ENCODE peak calls at places on chromosomes 1 and 21, in eight cellular contexts. One of them, this sample, is unnamed.
A peak's percentile ranks its signal among the peaks of the same experiment; 100 is the strongest.

GRCh38 chr1:171715813-171716251 is 26.0 kb downstream of the VAMP4 start:
- DNase-seq in NCI-H460: peak; percentile 25
- DNase-seq in foreskin melanocyte: peak; percentile 12
- DNase-seq in stimulated activated CD4-positive, alpha-beta T cell treated with anti-CD3 and anti-CD28 coated beads, Interleukin-12 subunit alpha, Interleukin-12 subunit beta, amount 100 ng/mL, for 4 hours: no peak
- DNase-seq in AML-193: peak; percentile 28
- DNase-seq in head of caudate nucleus: no peak
- DNase-seq in SIG-M5: no peak
- DNase-seq in neuronal stem cell: no peak
- DNase-seq in this sample: no peak

GRCh38 chr1:68808351-68808750 is 311.5 kb upstream of the DEPDC1 start:
- DNase-seq in neuronal stem cell: no peak
- DNase-seq in foreskin melanocyte: no peak
- DNase-seq in head of caudate nucleus: no peak
- DNase-seq in SIG-M5: no peak
- DNase-seq in stimulated activated CD4-positive, alpha-beta T cell treated with anti-CD3 and anti-CD28 coated beads, Interleukin-12 subunit alpha, Interleukin-12 subunit beta, amount 100 ng/mL, for 4 hours: no peak
- DNase-seq in NCI-H460: no peak
- DNase-seq in AML-193: no peak
- DNase-seq in this sample: no peak

GRCh38 chr1:171834831-171835230 is 6.5 kb upstream of the DNM3 start:
- DNase-seq in head of caudate nucleus: no peak
- DNase-seq in neuronal stem cell: no peak
- DNase-seq in stimulated activated CD4-positive, alpha-beta T cell treated with anti-CD3 and anti-CD28 coated beads, Interleukin-12 subunit alpha, Interleukin-12 subunit beta, amount 100 ng/mL, for 4 hours: no peak
- DNase-seq in AML-193: no peak
- DNase-seq in foreskin melanocyte: no peak
- DNase-seq in SIG-M5: no peak
- DNase-seq in NCI-H460: no peak
- DNase-seq in this sample: no peak

GRCh38 chr1:240999826-241000225 is 357.2 kb downstream of the RGS7 start:
- DNase-seq in NCI-H460: no peak
- DNase-seq in AML-193: no peak
- DNase-seq in head of caudate nucleus: no peak
- DNase-seq in stimulated activated CD4-positive, alpha-beta T cell treated with anti-CD3 and anti-CD28 coated beads, Interleukin-12 subunit alpha, Interleukin-12 subunit beta, amount 100 ng/mL, for 4 hours: no peak
- DNase-seq in foreskin melanocyte: no peak
- DNase-seq in neuronal stem cell: no peak
- DNase-seq in SIG-M5: no peak
- DNase-seq in this sample: no peak

GRCh38 chr1:42646056-42646455 is 12.2 kb upstream of the PPIH start:
- DNase-seq in stimulated activated CD4-positive, alpha-beta T cell treated with anti-CD3 and anti-CD28 coated beads, Interleukin-12 subunit alpha, Interleukin-12 subunit beta, amount 100 ng/mL, for 4 hours: no peak
- DNase-seq in SIG-M5: no peak
- DNase-seq in AML-193: no peak
- DNase-seq in NCI-H460: no peak
- DNase-seq in head of caudate nucleus: no peak
- DNase-seq in foreskin melanocyte: peak; percentile 11
- DNase-seq in neuronal stem cell: no peak
- DNase-seq in this sample: no peak

GRCh38 chr1:26066857-26067256 is 573 bp downstream of the TRIM63 start:
- DNase-seq in SIG-M5: no peak
- DNase-seq in head of caudate nucleus: no peak
- DNase-seq in neuronal stem cell: no peak
- DNase-seq in NCI-H460: no peak
- DNase-seq in AML-193: no peak
- DNase-seq in stimulated activated CD4-positive, alpha-beta T cell treated with anti-CD3 and anti-CD28 coated beads, Interleukin-12 subunit alpha, Interleukin-12 subunit beta, amount 100 ng/mL, for 4 hours: no peak
- DNase-seq in foreskin melanocyte: no peak
- DNase-seq in this sample: no peak

GRCh38 chr1:174021611-174022079 is 512 bp downstream of the RC3H1 start:
- DNase-seq in foreskin melanocyte: peak; percentile 34
- DNase-seq in AML-193: no peak
- DNase-seq in neuronal stem cell: peak; percentile 56
- DNase-seq in SIG-M5: no peak
- DNase-seq in stimulated activated CD4-positive, alpha-beta T cell treated with anti-CD3 and anti-CD28 coated beads, Interleukin-12 subunit alpha, Interleukin-12 subunit beta, amount 100 ng/mL, for 4 hours: peak; percentile 16
- DNase-seq in head of caudate nucleus: peak; percentile 31
- DNase-seq in NCI-H460: peak; percentile 28
- DNase-seq in this sample: peak; percentile 54

GRCh38 chr1:202613571-202613970 is 96.7 kb downstream of the SYT2 start:
- DNase-seq in neuronal stem cell: no peak
- DNase-seq in head of caudate nucleus: no peak
- DNase-seq in AML-193: no peak
- DNase-seq in stimulated activated CD4-positive, alpha-beta T cell treated with anti-CD3 and anti-CD28 coated beads, Interleukin-12 subunit alpha, Interleukin-12 subunit beta, amount 100 ng/mL, for 4 hours: no peak
- DNase-seq in NCI-H460: no peak
- DNase-seq in foreskin melanocyte: no peak
- DNase-seq in SIG-M5: no peak
- DNase-seq in this sample: no peak

GRCh38 chr1:117657031-117657430 is 51.2 kb downstream of the TENT5C start:
- DNase-seq in AML-193: no peak
- DNase-seq in stimulated activated CD4-positive, alpha-beta T cell treated with anti-CD3 and anti-CD28 coated beads, Interleukin-12 subunit alpha, Interleukin-12 subunit beta, amount 100 ng/mL, for 4 hours: no peak
- DNase-seq in SIG-M5: no peak
- DNase-seq in head of caudate nucleus: no peak
- DNase-seq in NCI-H460: no peak
- DNase-seq in foreskin melanocyte: peak; percentile 22
- DNase-seq in neuronal stem cell: peak; percentile 5
- DNase-seq in this sample: no peak

GRCh38 chr1:205169248-205169647 is 42.3 kb downstream of the DSTYK start:
- DNase-seq in foreskin melanocyte: no peak
- DNase-seq in AML-193: no peak
- DNase-seq in head of caudate nucleus: no peak
- DNase-seq in SIG-M5: no peak
- DNase-seq in neuronal stem cell: no peak
- DNase-seq in stimulated activated CD4-positive, alpha-beta T cell treated with anti-CD3 and anti-CD28 coated beads, Interleukin-12 subunit alpha, Interleukin-12 subunit beta, amount 100 ng/mL, for 4 hours: no peak
- DNase-seq in NCI-H460: no peak
- DNase-seq in this sample: no peak

GRCh38 chr1:23098463-23099170 is 70.0 kb downstream of the LUZP1 start:
- DNase-seq in AML-193: peak; percentile 35
- DNase-seq in SIG-M5: no peak
- DNase-seq in NCI-H460: peak; percentile 55
- DNase-seq in head of caudate nucleus: peak; percentile 51
- DNase-seq in neuronal stem cell: peak; percentile 73
- DNase-seq in foreskin melanocyte: peak; percentile 53
- DNase-seq in stimulated activated CD4-positive, alpha-beta T cell treated with anti-CD3 and anti-CD28 coated beads, Interleukin-12 subunit alpha, Interleukin-12 subunit beta, amount 100 ng/mL, for 4 hours: peak; percentile 45
- DNase-seq in this sample: peak; percentile 71

GRCh38 chr1:226609836-226610455 is 61.4 kb downstream of the STUM start:
- DNase-seq in NCI-H460: no peak
- DNase-seq in foreskin melanocyte: no peak
- DNase-seq in AML-193: no peak
- DNase-seq in SIG-M5: no peak
- DNase-seq in neuronal stem cell: no peak
- DNase-seq in stimulated activated CD4-positive, alpha-beta T cell treated with anti-CD3 and anti-CD28 coated beads, Interleukin-12 subunit alpha, Interleukin-12 subunit beta, amount 100 ng/mL, for 4 hours: no peak
- DNase-seq in head of caudate nucleus: no peak
- DNase-seq in this sample: no peak

GRCh38 chr1:37989381-37989930 is 366 bp downstream of the SF3A3 start:
- DNase-seq in neuronal stem cell: no peak
- DNase-seq in stimulated activated CD4-positive, alpha-beta T cell treated with anti-CD3 and anti-CD28 coated beads, Interleukin-12 subunit alpha, Interleukin-12 subunit beta, amount 100 ng/mL, for 4 hours: peak; percentile 42
- DNase-seq in head of caudate nucleus: no peak
- DNase-seq in foreskin melanocyte: no peak
- DNase-seq in SIG-M5: no peak
- DNase-seq in AML-193: peak; percentile 51
- DNase-seq in NCI-H460: no peak
- DNase-seq in this sample: no peak

GRCh38 chr1:33762962-33763361 is 100.9 kb upstream of the HMGB4 start:
- DNase-seq in AML-193: no peak
- DNase-seq in stimulated activated CD4-positive, alpha-beta T cell treated with anti-CD3 and anti-CD28 coated beads, Interleukin-12 subunit alpha, Interleukin-12 subunit beta, amount 100 ng/mL, for 4 hours: no peak
- DNase-seq in NCI-H460: no peak
- DNase-seq in head of caudate nucleus: no peak
- DNase-seq in neuronal stem cell: no peak
- DNase-seq in SIG-M5: no peak
- DNase-seq in foreskin melanocyte: no peak
- DNase-seq in this sample: no peak

GRCh38 chr1:207808322-207808705 is 56.5 kb downstream of the CD46 start:
- DNase-seq in AML-193: no peak
- DNase-seq in head of caudate nucleus: no peak
- DNase-seq in foreskin melanocyte: no peak
- DNase-seq in neuronal stem cell: no peak
- DNase-seq in NCI-H460: no peak
- DNase-seq in stimulated activated CD4-positive, alpha-beta T cell treated with anti-CD3 and anti-CD28 coated beads, Interleukin-12 subunit alpha, Interleukin-12 subunit beta, amount 100 ng/mL, for 4 hours: no peak
- DNase-seq in SIG-M5: no peak
- DNase-seq in this sample: no peak

GRCh38 chr1:162206749-162207635 is 137.5 kb downstream of the NOS1AP start:
- DNase-seq in NCI-H460: no peak
- DNase-seq in head of caudate nucleus: no peak
- DNase-seq in AML-193: no peak
- DNase-seq in foreskin melanocyte: no peak
- DNase-seq in SIG-M5: no peak
- DNase-seq in stimulated activated CD4-positive, alpha-beta T cell treated with anti-CD3 and anti-CD28 coated beads, Interleukin-12 subunit alpha, Interleukin-12 subunit beta, amount 100 ng/mL, for 4 hours: no peak
- DNase-seq in neuronal stem cell: no peak
- DNase-seq in this sample: peak; percentile 48

GRCh38 chr1:203172184-203173115 is 3.2 kb downstream of the MYBPH start:
- DNase-seq in foreskin melanocyte: peak; percentile 21
- DNase-seq in head of caudate nucleus: peak; percentile 82
- DNase-seq in NCI-H460: peak; percentile 43
- DNase-seq in AML-193: peak; percentile 14
- DNase-seq in SIG-M5: no peak
- DNase-seq in stimulated activated CD4-positive, alpha-beta T cell treated with anti-CD3 and anti-CD28 coated beads, Interleukin-12 subunit alpha, Interleukin-12 subunit beta, amount 100 ng/mL, for 4 hours: peak; percentile 43
- DNase-seq in neuronal stem cell: peak; percentile 51
- DNase-seq in this sample: peak; percentile 91

GRCh38 chr21:45022348-45022675 is 52.1 kb upstream of the ADARB1 start:
- DNase-seq in neuronal stem cell: no peak
- DNase-seq in AML-193: no peak
- DNase-seq in NCI-H460: no peak
- DNase-seq in foreskin melanocyte: no peak
- DNase-seq in head of caudate nucleus: no peak
- DNase-seq in stimulated activated CD4-positive, alpha-beta T cell treated with anti-CD3 and anti-CD28 coated beads, Interleukin-12 subunit alpha, Interleukin-12 subunit beta, amount 100 ng/mL, for 4 hours: no peak
- DNase-seq in SIG-M5: no peak
- DNase-seq in this sample: no peak

GRCh38 chr21:28633803-28634572 is 358.7 kb downstream of the LTN1 start:
- DNase-seq in foreskin melanocyte: peak; percentile 42
- DNase-seq in SIG-M5: no peak
- DNase-seq in neuronal stem cell: no peak
- DNase-seq in stimulated activated CD4-positive, alpha-beta T cell treated with anti-CD3 and anti-CD28 coated beads, Interleukin-12 subunit alpha, Interleukin-12 subunit beta, amount 100 ng/mL, for 4 hours: no peak
- DNase-seq in AML-193: no peak
- DNase-seq in NCI-H460: peak; percentile 64
- DNase-seq in head of caudate nucleus: no peak
- DNase-seq in this sample: no peak

GRCh38 chr1:151458936-151459330 is 361 bp downstream of the POGZ start:
- DNase-seq in head of caudate nucleus: peak; percentile 57
- DNase-seq in SIG-M5: no peak
- DNase-seq in stimulated activated CD4-positive, alpha-beta T cell treated with anti-CD3 and anti-CD28 coated beads, Interleukin-12 subunit alpha, Interleukin-12 subunit beta, amount 100 ng/mL, for 4 hours: peak; percentile 49
- DNase-seq in neuronal stem cell: peak; percentile 57
- DNase-seq in NCI-H460: peak; percentile 56
- DNase-seq in AML-193: peak; percentile 5
- DNase-seq in foreskin melanocyte: no peak
- DNase-seq in this sample: peak; percentile 72

GRCh38 chr1:39646232-39647081 is 7.0 kb upstream of the HEYL start:
- DNase-seq in stimulated activated CD4-positive, alpha-beta T cell treated with anti-CD3 and anti-CD28 coated beads, Interleukin-12 subunit alpha, Interleukin-12 subunit beta, amount 100 ng/mL, for 4 hours: no peak
- DNase-seq in SIG-M5: no peak
- DNase-seq in neuronal stem cell: peak; percentile 30
- DNase-seq in foreskin melanocyte: no peak
- DNase-seq in NCI-H460: no peak
- DNase-seq in AML-193: no peak
- DNase-seq in head of caudate nucleus: no peak
- DNase-seq in this sample: no peak

GRCh38 chr1:52288286-52288685 is 77.7 kb downstream of the CC2D1B start:
- DNase-seq in head of caudate nucleus: no peak
- DNase-seq in SIG-M5: no peak
- DNase-seq in NCI-H460: no peak
- DNase-seq in foreskin melanocyte: peak; percentile 6
- DNase-seq in AML-193: no peak
- DNase-seq in neuronal stem cell: no peak
- DNase-seq in stimulated activated CD4-positive, alpha-beta T cell treated with anti-CD3 and anti-CD28 coated beads, Interleukin-12 subunit alpha, Interleukin-12 subunit beta, amount 100 ng/mL, for 4 hours: no peak
- DNase-seq in this sample: no peak